ENCODE peak calls at places on chromosome 22, in eight cellular contexts. One of them, this sample, is unnamed. For H3K4me1, the result is how much of the 10 kb centered on the place peaks cover.

GRCh38 chr22:49156662-49157285 is 670.9 kb downstream of the BRD1 start:
- DNase-seq in ascending aorta: no peak
- DNase-seq in ovary: no peak
- DNase-seq in fibroblast of lung: no peak
- DNase-seq in mammary epithelial cell: no peak
- DNase-seq in esophagus squamous epithelium: no peak
- DNase-seq in IMR-90: no peak
- DNase-seq in Panc1: no peak
- DNase-seq in this sample: no peak

GRCh38 chr22:40509401-40510134 is 127.0 kb downstream of the MRTFA start:
- DNase-seq in fibroblast of lung: peak
- DNase-seq in IMR-90: peak
- DNase-seq in Panc1: no peak
- DNase-seq in ovary: peak
- DNase-seq in esophagus squamous epithelium: no peak
- DNase-seq in ascending aorta: peak
- DNase-seq in mammary epithelial cell: peak
- DNase-seq in this sample: no peak

GRCh38 chr22:36771376-36772063 is 4.4 kb downstream of the IFT27 start:
- DNase-seq in mammary epithelial cell: no peak
- DNase-seq in Panc1: no peak
- DNase-seq in IMR-90: no peak
- DNase-seq in ascending aorta: peak
- DNase-seq in esophagus squamous epithelium: no peak
- DNase-seq in fibroblast of lung: no peak
- DNase-seq in ovary: no peak
- DNase-seq in this sample: no peak

GRCh38 chr22:27677895-27678458 is 123.6 kb downstream of the MN1 start:
- DNase-seq in esophagus squamous epithelium: no peak
- DNase-seq in ovary: no peak
- DNase-seq in fibroblast of lung: no peak
- DNase-seq in mammary epithelial cell: no peak
- DNase-seq in ascending aorta: no peak
- DNase-seq in Panc1: no peak
- DNase-seq in IMR-90: no peak
- DNase-seq in this sample: no peak

GRCh38 chr22:44924098-44924497 is 85.7 kb downstream of the PHF21B start:
- DNase-seq in fibroblast of lung: no peak
- DNase-seq in ascending aorta: no peak
- DNase-seq in Panc1: no peak
- DNase-seq in ovary: no peak
- DNase-seq in esophagus squamous epithelium: no peak
- DNase-seq in IMR-90: no peak
- DNase-seq in mammary epithelial cell: no peak
- DNase-seq in this sample: no peak

GRCh38 chr22:29072193-29072978 is 449 bp upstream of the KREMEN1 start:
- DNase-seq in fibroblast of lung: peak
- DNase-seq in ascending aorta: peak
- DNase-seq in ovary: peak
- DNase-seq in esophagus squamous epithelium: peak
- DNase-seq in Panc1: no peak
- DNase-seq in mammary epithelial cell: peak
- DNase-seq in IMR-90: peak
- DNase-seq in this sample: peak

GRCh38 chr22:35477911-35478582 is 62.6 kb upstream of the RASD2 start:
- DNase-seq in IMR-90: peak
- DNase-seq in ascending aorta: no peak
- DNase-seq in esophagus squamous epithelium: no peak
- DNase-seq in Panc1: no peak
- DNase-seq in mammary epithelial cell: no peak
- DNase-seq in ovary: peak
- DNase-seq in fibroblast of lung: peak
- DNase-seq in this sample: no peak

GRCh38 chr22:49206281-49206680 is 621.4 kb downstream of the BRD1 start:
- DNase-seq in ascending aorta: peak
- DNase-seq in esophagus squamous epithelium: no peak
- DNase-seq in fibroblast of lung: no peak
- DNase-seq in IMR-90: no peak
- DNase-seq in ovary: peak
- DNase-seq in Panc1: no peak
- DNase-seq in mammary epithelial cell: no peak
- DNase-seq in this sample: no peak

GRCh38 chr22:41478891-41479521 is 10.1 kb downstream of the ACO2 start:
- DNase-seq in IMR-90: peak
- DNase-seq in ascending aorta: peak
- DNase-seq in ovary: no peak
- DNase-seq in Panc1: no peak
- DNase-seq in fibroblast of lung: peak
- DNase-seq in mammary epithelial cell: peak
- DNase-seq in esophagus squamous epithelium: no peak
- DNase-seq in this sample: peak

GRCh38 chr22:48444320-48445112 is 1383.2 kb downstream of the BRD1 start:
- DNase-seq in esophagus squamous epithelium: no peak
- DNase-seq in mammary epithelial cell: no peak
- DNase-seq in ovary: no peak
- DNase-seq in IMR-90: no peak
- DNase-seq in ascending aorta: no peak
- DNase-seq in fibroblast of lung: peak
- DNase-seq in Panc1: no peak
- DNase-seq in this sample: peak

GRCh38 chr22:39439170-39439569 is 17.6 kb upstream of the MGAT3 start:
- DNase-seq in IMR-90: peak
- DNase-seq in ascending aorta: no peak
- DNase-seq in ovary: no peak
- DNase-seq in esophagus squamous epithelium: no peak
- DNase-seq in mammary epithelial cell: no peak
- DNase-seq in Panc1: peak
- DNase-seq in fibroblast of lung: peak
- DNase-seq in this sample: no peak

GRCh38 chr22:19109198-19110063 is 12.8 kb downstream of the DGCR2 start:
- DNase-seq in Panc1: no peak
- DNase-seq in mammary epithelial cell: peak
- DNase-seq in ovary: no peak
- DNase-seq in IMR-90: peak
- DNase-seq in esophagus squamous epithelium: no peak
- DNase-seq in fibroblast of lung: peak
- DNase-seq in ascending aorta: peak
- DNase-seq in this sample: no peak

DNA sequence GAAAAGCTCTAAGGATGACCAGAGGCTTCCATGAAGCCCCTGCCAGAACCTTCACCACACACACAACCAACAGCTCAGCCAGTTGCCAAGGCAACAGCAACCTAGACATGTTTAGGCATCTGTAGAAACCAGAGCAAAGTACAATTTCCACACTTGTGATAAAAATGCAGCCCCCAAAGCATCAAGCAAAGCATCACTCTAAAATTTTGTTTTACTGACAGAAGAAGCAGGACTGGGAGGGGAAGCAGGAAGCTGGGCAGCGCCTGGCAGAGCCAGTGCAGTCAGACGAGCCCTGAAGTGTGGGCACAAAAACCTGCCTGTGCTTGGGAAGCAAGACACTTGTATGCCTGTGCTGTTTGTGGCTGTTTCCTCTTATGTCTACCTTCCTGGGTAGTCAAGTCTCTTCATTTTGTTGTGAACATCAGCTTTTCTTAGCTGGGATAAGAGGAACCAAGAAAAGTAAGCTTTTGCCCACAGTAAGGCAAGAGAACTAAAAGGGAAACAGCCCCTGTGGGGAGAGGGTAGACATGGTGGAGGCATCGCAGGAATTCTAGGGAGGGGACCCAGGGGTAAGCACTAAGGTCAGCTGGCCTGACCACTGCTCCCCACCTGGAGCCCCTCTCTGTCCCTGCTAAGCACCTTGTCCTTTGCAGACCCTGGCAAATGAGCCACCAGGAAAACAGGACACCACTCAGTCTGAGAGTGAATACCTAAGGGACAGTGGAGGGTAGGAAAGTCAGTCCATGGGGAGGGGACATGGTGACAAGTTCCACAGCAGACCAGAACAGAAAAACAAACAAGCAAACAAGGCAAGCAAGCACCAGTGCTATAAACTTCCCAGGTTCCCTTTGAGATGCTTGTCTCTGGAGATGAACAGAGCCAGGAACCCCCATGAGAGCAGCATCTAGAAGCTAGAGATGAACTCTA is 13.4 kb downstream of the PACSIN2 start:
- DNase-seq in mammary epithelial cell: no peak
- DNase-seq in ovary: no peak
- DNase-seq in Panc1: no peak
- DNase-seq in IMR-90: no peak
- DNase-seq in fibroblast of lung: peak
- DNase-seq in esophagus squamous epithelium: no peak
- DNase-seq in ascending aorta: no peak
- DNase-seq in this sample: peak
- H3K4me1 ChIP-seq in mammary epithelial cell: half or more
- H3K4me1 ChIP-seq in ovary: under half
- H3K4me1 ChIP-seq in Panc1: under half
- H3K4me1 ChIP-seq in IMR-90: half or more
- H3K4me1 ChIP-seq in fibroblast of lung: under half
- H3K4me1 ChIP-seq in esophagus squamous epithelium: half or more
- H3K4me1 ChIP-seq in ascending aorta: under half
- H3K4me1 ChIP-seq in this sample: half or more

DNA sequence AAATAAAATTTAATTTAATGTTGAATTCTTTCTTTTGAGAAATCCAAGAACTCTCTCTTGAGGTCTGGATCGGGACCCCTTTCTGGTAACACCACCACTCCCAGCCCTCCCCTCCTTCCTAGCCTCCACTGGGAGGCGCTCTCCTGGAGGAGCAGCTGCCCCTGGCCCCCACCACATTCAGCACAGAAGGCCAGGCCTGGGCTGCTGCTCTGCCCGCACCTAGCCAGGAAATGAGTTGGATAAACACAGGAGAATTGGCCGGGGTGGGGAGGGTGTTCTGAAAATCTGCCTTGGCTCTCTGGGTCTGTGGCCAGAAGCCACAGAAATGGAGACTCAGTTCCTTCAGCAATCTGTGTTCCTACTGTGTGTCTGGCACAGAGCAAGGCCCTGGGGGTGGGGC is 31.2 kb downstream of the C22orf42 start:
- DNase-seq in mammary epithelial cell: no peak
- DNase-seq in ovary: no peak
- DNase-seq in ascending aorta: no peak
- DNase-seq in Panc1: no peak
- DNase-seq in fibroblast of lung: no peak
- DNase-seq in IMR-90: no peak
- DNase-seq in esophagus squamous epithelium: no peak
- DNase-seq in this sample: no peak
- TF ChIP-seq CTCF in mammary epithelial cell: no peak
- TF ChIP-seq CTCF in ovary: no peak
- TF ChIP-seq CTCF in ascending aorta: no peak
- TF ChIP-seq CTCF in Panc1: no peak
- TF ChIP-seq CTCF in fibroblast of lung: no peak
- TF ChIP-seq CTCF in IMR-90: no peak
- TF ChIP-seq CTCF in esophagus squamous epithelium: no peak
- TF ChIP-seq CTCF in this sample: no peak

GRCh38 chr22:23801886-23802377 is 15.2 kb downstream of the SMARCB1 start:
- DNase-seq in IMR-90: no peak
- DNase-seq in Panc1: no peak
- DNase-seq in ovary: no peak
- DNase-seq in fibroblast of lung: no peak
- DNase-seq in ascending aorta: no peak
- DNase-seq in mammary epithelial cell: no peak
- DNase-seq in esophagus squamous epithelium: no peak
- DNase-seq in this sample: peak

GRCh38 chr22:23800297-23801237 is 13.8 kb downstream of the SMARCB1 start:
- DNase-seq in Panc1: no peak
- DNase-seq in ascending aorta: no peak
- DNase-seq in ovary: no peak
- DNase-seq in mammary epithelial cell: no peak
- DNase-seq in esophagus squamous epithelium: no peak
- DNase-seq in fibroblast of lung: no peak
- DNase-seq in IMR-90: no peak
- DNase-seq in this sample: peak

GRCh38 chr22:23801238-23801821 is 14.6 kb downstream of the SMARCB1 start:
- DNase-seq in ascending aorta: no peak
- DNase-seq in IMR-90: no peak
- DNase-seq in mammary epithelial cell: no peak
- DNase-seq in fibroblast of lung: no peak
- DNase-seq in ovary: no peak
- DNase-seq in esophagus squamous epithelium: no peak
- DNase-seq in Panc1: no peak
- DNase-seq in this sample: peak

GRCh38 chr22:23804781-23805291 is 18.1 kb downstream of the SMARCB1 start:
- DNase-seq in ovary: peak
- DNase-seq in IMR-90: no peak
- DNase-seq in esophagus squamous epithelium: no peak
- DNase-seq in fibroblast of lung: no peak
- DNase-seq in mammary epithelial cell: no peak
- DNase-seq in Panc1: no peak
- DNase-seq in ascending aorta: no peak
- DNase-seq in this sample: peak

GRCh38 chr22:23803001-23803819 is 16.4 kb downstream of the SMARCB1 start:
- DNase-seq in ascending aorta: no peak
- DNase-seq in IMR-90: no peak
- DNase-seq in fibroblast of lung: no peak
- DNase-seq in mammary epithelial cell: no peak
- DNase-seq in Panc1: no peak
- DNase-seq in esophagus squamous epithelium: no peak
- DNase-seq in ovary: no peak
- DNase-seq in this sample: peak
- H3K4me1 ChIP-seq in ascending aorta: under half
- H3K4me1 ChIP-seq in IMR-90: under half
- H3K4me1 ChIP-seq in fibroblast of lung: under half
- H3K4me1 ChIP-seq in mammary epithelial cell: under half
- H3K4me1 ChIP-seq in Panc1: under half
- H3K4me1 ChIP-seq in esophagus squamous epithelium: under half
- H3K4me1 ChIP-seq in ovary: under half
- H3K4me1 ChIP-seq in this sample: under half

GRCh38 chr22:20130739-20131592 is 638 bp upstream of the ZDHHC8 start:
- DNase-seq in ascending aorta: peak
- DNase-seq in IMR-90: peak
- DNase-seq in esophagus squamous epithelium: peak
- DNase-seq in mammary epithelial cell: peak
- DNase-seq in Panc1: no peak
- DNase-seq in ovary: peak
- DNase-seq in fibroblast of lung: peak
- DNase-seq in this sample: peak

GRCh38 chr22:20131856-20132685 is 467 bp downstream of the ZDHHC8 start:
- DNase-seq in esophagus squamous epithelium: no peak
- DNase-seq in Panc1: no peak
- DNase-seq in mammary epithelial cell: no peak
- DNase-seq in ovary: peak
- DNase-seq in IMR-90: no peak
- DNase-seq in fibroblast of lung: no peak
- DNase-seq in ascending aorta: no peak
- DNase-seq in this sample: peak

GRCh38 chr22:20130319-20130718 is 1.3 kb upstream of the ZDHHC8 start:
- DNase-seq in ovary: no peak
- DNase-seq in IMR-90: no peak
- DNase-seq in ascending aorta: no peak
- DNase-seq in mammary epithelial cell: no peak
- DNase-seq in fibroblast of lung: no peak
- DNase-seq in Panc1: no peak
- DNase-seq in esophagus squamous epithelium: no peak
- DNase-seq in this sample: no peak

GRCh38 chr22:20132686-20133246 is 1.2 kb downstream of the ZDHHC8 start:
- DNase-seq in esophagus squamous epithelium: no peak
- DNase-seq in Panc1: no peak
- DNase-seq in ovary: no peak
- DNase-seq in fibroblast of lung: no peak
- DNase-seq in ascending aorta: no peak
- DNase-seq in IMR-90: no peak
- DNase-seq in mammary epithelial cell: no peak
- DNase-seq in this sample: no peak

GRCh38 chr22:20131593-20131855 is at the start of gene ZDHHC8:
- DNase-seq in ovary: peak
- DNase-seq in mammary epithelial cell: no peak
- DNase-seq in Panc1: no peak
- DNase-seq in esophagus squamous epithelium: no peak
- DNase-seq in IMR-90: no peak
- DNase-seq in fibroblast of lung: peak
- DNase-seq in ascending aorta: no peak
- DNase-seq in this sample: no peak
- TF ChIP-seq CTCF in ovary: no peak
- TF ChIP-seq CTCF in mammary epithelial cell: no peak
- TF ChIP-seq CTCF in Panc1: no peak
- TF ChIP-seq CTCF in esophagus squamous epithelium: no peak
- TF ChIP-seq CTCF in IMR-90: no peak
- TF ChIP-seq CTCF in fibroblast of lung: no peak
- TF ChIP-seq CTCF in ascending aorta: no peak
- TF ChIP-seq CTCF in this sample: no peak